ENCODE peak calls at places on chromosomes 12 and 14, in eight cellular contexts. One of them, this sample, is unnamed.

GRCh38 chr12:122646568-122647220 is 56.5 kb downstream of the HCAR2 start:
- DNase-seq in cardiac muscle cell: peak; percentile 73
- DNase-seq in naive thymus-derived CD4-positive, alpha-beta T cell: no peak
- DNase-seq in uterus: no peak
- DNase-seq in MM.1S: peak; percentile 7
- DNase-seq in HCT116: no peak
- DNase-seq in heart left ventricle: no peak
- DNase-seq in right cardiac atrium: no peak
- DNase-seq in this sample: peak; percentile 65

GRCh38 chr14:64611358-64612020 is 61.7 kb downstream of the PPP1R36 start:
- DNase-seq in cardiac muscle cell: peak; percentile 61
- DNase-seq in naive thymus-derived CD4-positive, alpha-beta T cell: no peak
- DNase-seq in uterus: peak; percentile 52
- DNase-seq in MM.1S: no peak
- DNase-seq in HCT116: no peak
- DNase-seq in heart left ventricle: no peak
- DNase-seq in right cardiac atrium: no peak
- DNase-seq in this sample: no peak

GRCh38 chr14:31881531-31882310 is 195.4 kb upstream of the ARHGAP5 start:
- DNase-seq in cardiac muscle cell: peak; percentile 38
- DNase-seq in naive thymus-derived CD4-positive, alpha-beta T cell: no peak
- DNase-seq in uterus: no peak
- DNase-seq in MM.1S: no peak
- DNase-seq in HCT116: no peak
- DNase-seq in heart left ventricle: no peak
- DNase-seq in right cardiac atrium: no peak
- DNase-seq in this sample: peak; percentile 17

GRCh38 chr12:57754411-57755193 is at the start of gene MARCHF9:
- DNase-seq in cardiac muscle cell: no peak
- DNase-seq in naive thymus-derived CD4-positive, alpha-beta T cell: peak; percentile 83
- DNase-seq in uterus: peak; percentile 45
- DNase-seq in MM.1S: peak; percentile 89
- DNase-seq in HCT116: no peak
- DNase-seq in heart left ventricle: peak; percentile 66
- DNase-seq in right cardiac atrium: peak; percentile 57
- DNase-seq in this sample: peak; percentile 83

GRCh38 chr12:50017653-50018052 is 7.6 kb downstream of the RACGAP1 start:
- DNase-seq in cardiac muscle cell: peak; percentile 80
- DNase-seq in naive thymus-derived CD4-positive, alpha-beta T cell: no peak
- DNase-seq in uterus: no peak
- DNase-seq in MM.1S: no peak
- DNase-seq in HCT116: no peak
- DNase-seq in heart left ventricle: no peak
- DNase-seq in right cardiac atrium: peak; percentile 22
- DNase-seq in this sample: no peak

GRCh38 chr14:59126714-59127436 is 61.6 kb upstream of the DAAM1 start:
- DNase-seq in cardiac muscle cell: peak; percentile 78
- DNase-seq in naive thymus-derived CD4-positive, alpha-beta T cell: peak; percentile 52
- DNase-seq in uterus: peak; percentile 37
- DNase-seq in MM.1S: peak; percentile 21
- DNase-seq in HCT116: peak; percentile 61
- DNase-seq in heart left ventricle: no peak
- DNase-seq in right cardiac atrium: no peak
- DNase-seq in this sample: peak; percentile 73

GRCh38 chr14:75977544-75977943 is 4.3 kb downstream of the TGFB3 start:
- DNase-seq in cardiac muscle cell: no peak
- DNase-seq in naive thymus-derived CD4-positive, alpha-beta T cell: no peak
- DNase-seq in uterus: no peak
- DNase-seq in MM.1S: no peak
- DNase-seq in HCT116: no peak
- DNase-seq in heart left ventricle: no peak
- DNase-seq in right cardiac atrium: no peak
- DNase-seq in this sample: no peak

GRCh38 chr12:10167588-10167987 is 4.3 kb downstream of the OLR1 start:
- DNase-seq in cardiac muscle cell: peak; percentile 40
- DNase-seq in naive thymus-derived CD4-positive, alpha-beta T cell: no peak
- DNase-seq in uterus: no peak
- DNase-seq in MM.1S: no peak
- DNase-seq in HCT116: no peak
- DNase-seq in heart left ventricle: no peak
- DNase-seq in right cardiac atrium: no peak
- DNase-seq in this sample: no peak

GRCh38 chr12:20305470-20305869 is 62.9 kb upstream of the PDE3A start:
- DNase-seq in cardiac muscle cell: no peak
- DNase-seq in naive thymus-derived CD4-positive, alpha-beta T cell: no peak
- DNase-seq in uterus: no peak
- DNase-seq in MM.1S: no peak
- DNase-seq in HCT116: no peak
- DNase-seq in heart left ventricle: no peak
- DNase-seq in right cardiac atrium: no peak
- DNase-seq in this sample: no peak

GRCh38 chr12:63792333-63792732 is 12.6 kb downstream of the RXYLT1 start:
- DNase-seq in cardiac muscle cell: no peak
- DNase-seq in naive thymus-derived CD4-positive, alpha-beta T cell: no peak
- DNase-seq in uterus: no peak
- DNase-seq in MM.1S: no peak
- DNase-seq in HCT116: no peak
- DNase-seq in heart left ventricle: no peak
- DNase-seq in right cardiac atrium: no peak
- DNase-seq in this sample: no peak

DNA sequence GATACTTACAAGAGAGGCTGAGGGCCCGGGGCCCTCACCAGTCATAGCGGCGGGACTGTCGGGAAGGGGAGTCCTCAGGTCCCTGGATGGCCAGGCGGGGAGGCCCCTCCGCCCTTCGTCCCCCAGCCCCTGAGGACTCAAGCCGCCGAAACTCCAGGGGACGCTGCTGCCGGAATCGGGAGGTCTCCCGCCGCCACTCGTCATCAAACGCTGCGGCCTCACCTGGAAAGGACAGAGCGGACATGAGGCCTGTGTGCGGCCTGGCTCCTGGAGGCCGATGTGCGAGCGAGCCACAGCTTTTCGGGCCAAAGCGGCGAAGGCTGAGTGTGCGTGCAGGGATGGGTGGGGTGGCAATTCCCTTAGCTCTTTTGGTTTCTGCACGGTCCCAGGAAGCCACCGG is 4.2 kb downstream of the MLF2 start:
- DNase-seq in cardiac muscle cell: no peak
- DNase-seq in naive thymus-derived CD4-positive, alpha-beta T cell: no peak
- DNase-seq in uterus: no peak
- DNase-seq in MM.1S: no peak
- DNase-seq in HCT116: no peak
- DNase-seq in heart left ventricle: no peak
- DNase-seq in right cardiac atrium: no peak
- DNase-seq in this sample: no peak
- H3K27ac ChIP-seq in cardiac muscle cell: no peak overlapping the region
- H3K27ac ChIP-seq in naive thymus-derived CD4-positive, alpha-beta T cell: no peak overlapping the region
- H3K27ac ChIP-seq in uterus: no peak overlapping the region
- H3K27ac ChIP-seq in MM.1S: no peak overlapping the region
- H3K27ac ChIP-seq in HCT116: no peak overlapping the region
- H3K27ac ChIP-seq in heart left ventricle: no peak overlapping the region
- H3K27ac ChIP-seq in right cardiac atrium: no peak overlapping the region
- H3K27ac ChIP-seq in this sample: no peak overlapping the region

DNA sequence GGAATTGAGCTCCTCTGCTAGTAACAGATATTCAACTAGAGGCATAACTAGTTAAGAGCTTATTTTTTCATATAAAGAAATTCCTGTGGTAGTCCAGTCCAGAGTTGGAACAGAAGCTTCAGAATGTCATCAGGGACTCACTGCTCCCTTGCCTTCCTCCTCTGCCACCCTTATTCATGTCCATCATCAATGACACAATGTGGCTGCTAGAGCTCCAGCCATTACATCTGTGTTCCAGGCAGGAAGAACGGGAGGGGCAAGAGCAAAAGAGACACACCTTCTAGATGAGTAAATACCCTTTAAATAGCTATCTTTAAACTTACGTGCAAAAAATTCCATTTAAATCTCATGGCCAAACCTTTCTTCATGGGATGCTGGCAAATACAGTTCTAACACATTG is 47.3 kb upstream of the HMGA2 start:
- DNase-seq in cardiac muscle cell: no peak
- DNase-seq in naive thymus-derived CD4-positive, alpha-beta T cell: no peak
- DNase-seq in uterus: no peak
- DNase-seq in MM.1S: no peak
- DNase-seq in HCT116: no peak
- DNase-seq in heart left ventricle: no peak
- DNase-seq in right cardiac atrium: no peak
- DNase-seq in this sample: no peak
- H3K9me3 ChIP-seq in cardiac muscle cell: no peaks in the 10 kb centered on the region
- H3K9me3 ChIP-seq in naive thymus-derived CD4-positive, alpha-beta T cell: peaks cover 3% of the 10 kb centered on the region
- H3K9me3 ChIP-seq in uterus: no peaks in the 10 kb centered on the region
- H3K9me3 ChIP-seq in MM.1S: no peaks in the 10 kb centered on the region
- H3K9me3 ChIP-seq in HCT116: no peaks in the 10 kb centered on the region
- H3K9me3 ChIP-seq in heart left ventricle: no peaks in the 10 kb centered on the region
- H3K9me3 ChIP-seq in right cardiac atrium: peaks cover 2% of the 10 kb centered on the region
- H3K9me3 ChIP-seq in this sample: no peaks in the 10 kb centered on the region

GRCh38 chr14:30223966-30224365 is 296.3 kb upstream of the PRKD1 start:
- DNase-seq in cardiac muscle cell: peak; percentile 36
- DNase-seq in naive thymus-derived CD4-positive, alpha-beta T cell: no peak
- DNase-seq in uterus: peak; percentile 33
- DNase-seq in MM.1S: no peak
- DNase-seq in HCT116: no peak
- DNase-seq in heart left ventricle: no peak
- DNase-seq in right cardiac atrium: peak; percentile 28
- DNase-seq in this sample: no peak

GRCh38 chr14:30225171-30225570 is 297.5 kb upstream of the PRKD1 start:
- DNase-seq in cardiac muscle cell: peak; percentile 8
- DNase-seq in naive thymus-derived CD4-positive, alpha-beta T cell: no peak
- DNase-seq in uterus: peak; percentile 16
- DNase-seq in MM.1S: no peak
- DNase-seq in HCT116: no peak
- DNase-seq in heart left ventricle: no peak
- DNase-seq in right cardiac atrium: no peak
- DNase-seq in this sample: no peak

GRCh38 chr14:30227436-30227835 is 299.8 kb upstream of the PRKD1 start:
- DNase-seq in cardiac muscle cell: peak; percentile 86
- DNase-seq in naive thymus-derived CD4-positive, alpha-beta T cell: no peak
- DNase-seq in uterus: no peak
- DNase-seq in MM.1S: no peak
- DNase-seq in HCT116: no peak
- DNase-seq in heart left ventricle: peak; percentile 24
- DNase-seq in right cardiac atrium: peak; percentile 42
- DNase-seq in this sample: no peak

GRCh38 chr14:30221546-30221945 is 293.9 kb upstream of the PRKD1 start:
- DNase-seq in cardiac muscle cell: no peak
- DNase-seq in naive thymus-derived CD4-positive, alpha-beta T cell: no peak
- DNase-seq in uterus: no peak
- DNase-seq in MM.1S: no peak
- DNase-seq in HCT116: no peak
- DNase-seq in heart left ventricle: no peak
- DNase-seq in right cardiac atrium: no peak
- DNase-seq in this sample: no peak

GRCh38 chr14:30223385-30223785 is 295.7 kb upstream of the PRKD1 start:
- DNase-seq in cardiac muscle cell: peak; percentile 90
- DNase-seq in naive thymus-derived CD4-positive, alpha-beta T cell: no peak
- DNase-seq in uterus: peak; percentile 58
- DNase-seq in MM.1S: peak; percentile 36
- DNase-seq in HCT116: peak; percentile 10
- DNase-seq in heart left ventricle: peak; percentile 45
- DNase-seq in right cardiac atrium: peak; percentile 47
- DNase-seq in this sample: peak; percentile 32
- H3K27ac ChIP-seq in cardiac muscle cell: no peak overlapping the region
- H3K27ac ChIP-seq in naive thymus-derived CD4-positive, alpha-beta T cell: no peak overlapping the region
- H3K27ac ChIP-seq in uterus: no peak overlapping the region
- H3K27ac ChIP-seq in MM.1S: no peak overlapping the region
- H3K27ac ChIP-seq in HCT116: no peak overlapping the region
- H3K27ac ChIP-seq in heart left ventricle: peak overlapping the region; percentile 0
- H3K27ac ChIP-seq in right cardiac atrium: no peak overlapping the region
- H3K27ac ChIP-seq in this sample: no peak overlapping the region

DNA sequence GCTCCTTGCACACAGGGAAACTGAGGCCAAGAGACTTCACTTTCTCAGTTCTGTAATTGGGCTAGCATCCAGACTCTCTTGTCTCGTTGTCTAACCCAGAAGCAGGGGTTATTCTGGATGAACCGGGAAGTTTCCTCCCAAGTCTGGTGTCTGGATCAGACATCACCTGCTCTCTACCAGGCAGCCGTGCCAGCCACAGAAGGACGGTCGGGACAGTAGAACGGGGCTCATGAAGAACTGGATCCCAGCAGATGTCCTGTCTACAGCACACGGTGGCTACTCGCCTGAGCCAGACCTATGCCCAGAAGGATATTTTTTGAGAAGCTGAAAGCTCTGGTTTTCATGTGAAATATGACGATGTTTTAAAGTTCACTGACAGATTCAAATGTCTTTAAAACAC is 19.1 kb upstream of the FZD10 start:
- DNase-seq in cardiac muscle cell: no peak
- DNase-seq in naive thymus-derived CD4-positive, alpha-beta T cell: no peak
- DNase-seq in uterus: no peak
- DNase-seq in MM.1S: no peak
- DNase-seq in HCT116: no peak
- DNase-seq in heart left ventricle: no peak
- DNase-seq in right cardiac atrium: no peak
- DNase-seq in this sample: no peak
- H3K9me3 ChIP-seq in cardiac muscle cell: no peaks in the 10 kb centered on the region
- H3K9me3 ChIP-seq in naive thymus-derived CD4-positive, alpha-beta T cell: no peaks in the 10 kb centered on the region
- H3K9me3 ChIP-seq in uterus: no peaks in the 10 kb centered on the region
- H3K9me3 ChIP-seq in MM.1S: no peaks in the 10 kb centered on the region
- H3K9me3 ChIP-seq in HCT116: no peaks in the 10 kb centered on the region
- H3K9me3 ChIP-seq in heart left ventricle: no peaks in the 10 kb centered on the region
- H3K9me3 ChIP-seq in right cardiac atrium: no peaks in the 10 kb centered on the region
- H3K9me3 ChIP-seq in this sample: no peaks in the 10 kb centered on the region

DNA sequence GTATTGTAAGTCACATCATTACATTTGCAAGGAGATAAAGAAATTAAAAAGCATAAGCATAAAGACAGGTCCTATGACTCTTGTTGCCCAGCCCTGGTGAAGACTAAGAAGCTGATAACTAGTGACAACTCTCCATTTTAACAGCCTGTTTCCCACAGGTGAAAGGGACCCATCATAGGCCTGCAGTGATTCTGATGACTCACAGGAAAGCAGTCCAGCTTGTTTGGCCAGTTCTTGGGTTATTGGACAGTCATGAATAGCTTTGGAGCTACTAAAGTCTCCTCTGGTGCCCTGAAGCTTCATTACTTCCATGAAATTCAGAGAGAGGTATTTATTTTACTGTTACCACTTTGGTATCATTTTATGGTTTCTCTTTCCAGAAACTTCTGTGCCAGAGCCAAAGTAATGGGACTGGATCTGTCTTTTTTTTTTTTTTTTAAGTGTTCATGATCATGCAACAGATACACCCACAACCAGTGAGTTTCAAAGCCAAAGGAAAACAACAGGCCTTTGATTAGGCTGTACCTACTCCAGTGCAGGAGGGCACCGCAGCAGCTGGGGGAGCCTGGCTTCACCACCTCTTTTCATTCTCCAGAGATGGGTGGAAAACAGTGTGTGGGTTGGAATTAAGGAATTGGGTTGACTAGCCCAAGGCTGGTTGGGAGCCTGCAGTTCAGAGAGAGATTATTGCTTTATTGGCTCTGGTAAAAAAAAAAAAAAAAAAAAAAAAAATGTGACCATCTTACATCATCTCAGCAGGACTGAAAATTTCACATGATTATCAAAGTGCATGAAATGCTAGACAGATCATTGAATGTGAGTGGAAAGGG is 55.3 kb upstream of the DYRK2 start:
- DNase-seq in cardiac muscle cell: peak; percentile 2
- DNase-seq in naive thymus-derived CD4-positive, alpha-beta T cell: no peak
- DNase-seq in uterus: no peak
- DNase-seq in MM.1S: no peak
- DNase-seq in HCT116: peak; percentile 87
- DNase-seq in heart left ventricle: no peak
- DNase-seq in right cardiac atrium: no peak
- DNase-seq in this sample: no peak
- H3K27ac ChIP-seq in cardiac muscle cell: no peak overlapping the region
- H3K27ac ChIP-seq in naive thymus-derived CD4-positive, alpha-beta T cell: no peak overlapping the region
- H3K27ac ChIP-seq in uterus: no peak overlapping the region
- H3K27ac ChIP-seq in MM.1S: peak overlapping the region; percentile 7
- H3K27ac ChIP-seq in HCT116: peak overlapping the region; percentile 54
- H3K27ac ChIP-seq in heart left ventricle: no peak overlapping the region
- H3K27ac ChIP-seq in right cardiac atrium: no peak overlapping the region
- H3K27ac ChIP-seq in this sample: no peak overlapping the region